ENCODE peak calls at places on chromosomes 12 and 14, in ten cellular contexts. X is AG04450, Q is tibial artery, F is WERI-Rb-1, V is heart right ventricle, Y is aorta, H is suprapubic skin, K is stomach, C is kidney epithelial cell, E is mammary epithelial cell. P is an unnamed sample.

GRCh38 chr14:96811265-96811664 is 14.1 kb downstream of the VRK1 start:
- DNase-seq in X (peak; percentile 18), Q (no peak), F (no peak), V (no peak), Y (no peak), H (no peak), K (no peak), C (no peak), E (peak; percentile 86), P (no peak)

GRCh38 chr12:105426766-105427165 is 96.3 kb downstream of the C12orf75 start:
- DNase-seq in X (no peak), Q (no peak), F (no peak), V (no peak), Y (no peak), H (no peak), K (no peak), C (no peak), E (no peak), P (no peak)

GRCh38 chr12:70393787-70394519 is 27.9 kb downstream of the KCNMB4 start:
- DNase-seq in X (no peak), Q (no peak), F (no peak), V (no peak), Y (no peak), H (no peak), K (no peak), C (peak; percentile 4), E (peak; percentile 41), P (no peak)

GRCh38 chr14:76426161-76426696 is 50.3 kb downstream of the ESRRB start:
- DNase-seq in X (no peak), Q (no peak), F (no peak), V (no peak), Y (no peak), H (no peak), K (no peak), C (no peak), E (no peak), P (no peak)

GRCh38 chr14:58078471-58078870 is 73.5 kb downstream of the ARMH4 start:
- DNase-seq in X (no peak), Q (no peak), F (no peak), V (no peak), Y (no peak), H (no peak), K (no peak), C (no peak), E (no peak), P (no peak)

GRCh38 chr12:31325524-31325875 is 450 bp downstream of the SINHCAF start:
- DNase-seq in X (no peak), Q (no peak), F (peak; percentile 15), V (peak; percentile 4), Y (no peak), H (peak; percentile 72), K (peak; percentile 33), C (no peak), E (no peak), P (no peak)

GRCh38 chr12:100141998-100142850 is 450 bp downstream of the BLTP3B start:
- DNase-seq in X (no peak), Q (peak; percentile 77), F (peak; percentile 39), V (peak; percentile 42), Y (peak; percentile 82), H (peak; percentile 71), K (peak; percentile 75), C (no peak), E (no peak), P (peak; percentile 40)

GRCh38 chr12:29035112-29035511 is 114.0 kb upstream of the FAR2 start:
- DNase-seq in X (no peak), Q (no peak), F (no peak), V (no peak), Y (no peak), H (no peak), K (no peak), C (no peak), E (peak; percentile 48), P (no peak)

GRCh38 chr14:69262516-69262915 is 2.6 kb downstream of the GALNT16 start:
- DNase-seq in X (no peak), Q (peak; percentile 34), F (no peak), V (no peak), Y (no peak), H (no peak), K (no peak), C (no peak), E (no peak), P (no peak)

GRCh38 chr14:69263771-69264170 is 3.8 kb downstream of the GALNT16 start:
- DNase-seq in X (no peak), Q (no peak), F (no peak), V (no peak), Y (no peak), H (no peak), K (no peak), C (no peak), E (no peak), P (peak; percentile 68)

GRCh38 chr14:69261761-69262331 is 1.9 kb downstream of the GALNT16 start:
- DNase-seq in X (no peak), Q (peak; percentile 65), F (no peak), V (peak; percentile 51), Y (no peak), H (no peak), K (no peak), C (no peak), E (no peak), P (peak; percentile 27)

GRCh38 chr14:69260979-69261605 is 1.1 kb downstream of the GALNT16 start:
- DNase-seq in X (no peak), Q (peak; percentile 72), F (peak; percentile 57), V (no peak), Y (peak; percentile 83), H (peak; percentile 73), K (peak; percentile 37), C (no peak), E (no peak), P (peak; percentile 50)

GRCh38 chr14:69263364-69263763 is 3.4 kb downstream of the GALNT16 start:
- DNase-seq in X (peak; percentile 59), Q (peak; percentile 95), F (no peak), V (peak; percentile 66), Y (peak; percentile 88), H (peak; percentile 89), K (no peak), C (no peak), E (peak; percentile 44), P (peak; percentile 87)
- H3K27me3 ChIP-seq in X (peaks cover 29% of the 10 kb centered on the region), Q (no peaks in the 10 kb centered on the region), F (peaks cover 10% of the 10 kb centered on the region), V (no peaks in the 10 kb centered on the region), Y (no peaks in the 10 kb centered on the region), H (peaks cover 53% of the 10 kb centered on the region), K (peaks cover 74% of the 10 kb centered on the region), C (peaks cover 30% of the 10 kb centered on the region), E (peaks cover 30% of the 10 kb centered on the region), P (no peaks in the 10 kb centered on the region)

GRCh38 chr12:101616027-101616494 is 21.3 kb downstream of the MYBPC1 start:
- DNase-seq in X (no peak), Q (no peak), F (no peak), V (no peak), Y (no peak), H (no peak), K (no peak), C (no peak), E (peak; percentile 23), P (no peak)

GRCh38 chr12:101619026-101619827 is 24.5 kb downstream of the MYBPC1 start:
- DNase-seq in X (no peak), Q (no peak), F (no peak), V (no peak), Y (no peak), H (no peak), K (no peak), C (no peak), E (no peak), P (no peak)

GRCh38 chr12:101619868-101620761 is 25.3 kb downstream of the MYBPC1 start:
- DNase-seq in X (no peak), Q (no peak), F (no peak), V (no peak), Y (no peak), H (no peak), K (peak; percentile 67), C (no peak), E (no peak), P (no peak)

DNA sequence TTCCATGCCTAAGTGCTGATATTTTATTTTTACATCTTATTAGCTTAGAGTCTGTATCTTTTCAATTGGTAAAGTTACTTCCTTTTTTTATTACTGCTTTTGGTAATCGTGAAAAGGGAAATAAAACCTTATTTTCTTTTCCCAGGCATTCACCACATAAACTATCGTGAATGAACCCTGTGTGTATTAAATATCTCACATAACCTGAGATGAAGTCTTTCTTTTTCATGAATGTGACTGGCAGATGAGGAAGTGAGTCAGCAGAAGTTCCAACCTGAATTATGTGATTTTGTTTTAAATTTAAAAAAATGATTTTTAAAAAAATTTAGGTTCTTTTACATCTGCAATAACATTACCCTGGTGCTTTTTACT is 26.0 kb downstream of the MYBPC1 start:
- DNase-seq in X (no peak), Q (no peak), F (no peak), V (no peak), Y (no peak), H (no peak), K (no peak), C (no peak), E (no peak), P (no peak)
- H3K4me3 ChIP-seq in X (no peak overlapping the region), Q (no peak overlapping the region), F (no peak overlapping the region), V (no peak overlapping the region), Y (no peak overlapping the region), H (no peak overlapping the region), K (no peak overlapping the region), C (no peak overlapping the region), E (no peak overlapping the region), P (no peak overlapping the region)

GRCh38 chr12:94872671-94873367 is 130.7 kb downstream of the NDUFA12 start:
- DNase-seq in X (no peak), Q (no peak), F (peak; percentile 24), V (no peak), Y (no peak), H (peak; percentile 60), K (no peak), C (no peak), E (no peak), P (no peak)

GRCh38 chr12:94874086-94874985 is 129.2 kb downstream of the NDUFA12 start:
- DNase-seq in X (no peak), Q (no peak), F (no peak), V (no peak), Y (no peak), H (no peak), K (no peak), C (no peak), E (no peak), P (no peak)

GRCh38 chr12:94873368-94874085 is 130.0 kb downstream of the NDUFA12 start:
- DNase-seq in X (no peak), Q (no peak), F (peak; percentile 33), V (no peak), Y (peak; percentile 77), H (no peak), K (peak; percentile 28), C (no peak), E (no peak), P (peak; percentile 56)

GRCh38 chr12:94875525-94875924 is 128.0 kb downstream of the NDUFA12 start:
- DNase-seq in X (no peak), Q (no peak), F (peak; percentile 38), V (no peak), Y (no peak), H (no peak), K (no peak), C (peak; percentile 43), E (peak; percentile 47), P (no peak)

DNA sequence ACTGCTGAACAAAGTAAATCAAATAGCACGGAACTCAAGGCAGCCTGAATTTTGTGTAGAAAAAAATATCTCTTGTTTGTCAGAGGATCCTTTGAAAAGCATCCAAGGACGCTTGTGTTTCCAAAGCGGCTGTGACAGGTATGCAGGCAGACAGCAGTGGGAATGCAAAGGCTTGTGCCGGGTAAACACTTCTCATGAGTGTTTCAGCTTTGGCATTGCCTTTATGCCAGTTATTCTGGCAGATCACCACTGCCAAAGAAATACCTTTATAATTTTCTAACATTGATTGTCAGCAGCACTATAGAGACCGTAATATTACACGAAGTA is 128.5 kb downstream of the NDUFA12 start:
- DNase-seq in X (no peak), Q (no peak), F (no peak), V (no peak), Y (no peak), H (no peak), K (no peak), C (no peak), E (no peak), P (no peak)
- H3K27me3 ChIP-seq in X (peaks cover 49% of the 10 kb centered on the region), Q (peaks cover 42% of the 10 kb centered on the region), F (peaks cover 15% of the 10 kb centered on the region), V (peaks cover 6% of the 10 kb centered on the region), Y (no peaks in the 10 kb centered on the region), H (peaks cover 54% of the 10 kb centered on the region), K (peaks cover 64% of the 10 kb centered on the region), C (peaks cover 29% of the 10 kb centered on the region), E (peaks cover 24% of the 10 kb centered on the region), P (peaks cover 11% of the 10 kb centered on the region)

GRCh38 chr12:120496353-120497340 is 734 bp downstream of the DYNLL1 start:
- DNase-seq in X (no peak), Q (peak; percentile 81), F (peak; percentile 55), V (peak; percentile 74), Y (peak; percentile 88), H (peak; percentile 74), K (peak; percentile 59), C (no peak), E (peak; percentile 44), P (peak; percentile 67)

GRCh38 chr12:120497524-120498150 is 1.7 kb downstream of the DYNLL1 start:
- DNase-seq in X (no peak), Q (no peak), F (no peak), V (no peak), Y (no peak), H (no peak), K (no peak), C (no peak), E (no peak), P (no peak)

GRCh38 chr12:120495723-120496352 is at the start of gene DYNLL1:
- DNase-seq in X (peak; percentile 91), Q (peak; percentile 97), F (peak; percentile 96), V (peak; percentile 96), Y (peak; percentile 98), H (peak; percentile 97), K (peak; percentile 98), C (peak; percentile 71), E (peak; percentile 94), P (peak; percentile 94)

GRCh38 chr12:120500577-120500976 is 4.7 kb downstream of the DYNLL1 start:
- DNase-seq in X (no peak), Q (no peak), F (no peak), V (no peak), Y (no peak), H (no peak), K (no peak), C (no peak), E (no peak), P (no peak)

GRCh38 chr12:120498870-120499515 is 3.1 kb downstream of the DYNLL1 start:
- DNase-seq in X (no peak), Q (no peak), F (no peak), V (no peak), Y (no peak), H (no peak), K (no peak), C (no peak), E (no peak), P (no peak)
- H3K4me3 ChIP-seq in X (no peak overlapping the region), Q (no peak overlapping the region), F (no peak overlapping the region), V (no peak overlapping the region), Y (no peak overlapping the region), H (no peak overlapping the region), K (no peak overlapping the region), C (no peak overlapping the region), E (no peak overlapping the region), P (no peak overlapping the region)

P was measured in psoas muscle.